ENCODE peak calls at places on chromosomes 11 and 22, in ten cellular contexts. One of them, this sample, is unnamed.

GRCh38 chr11:14578551-14578956 is 58.4 kb upstream of the PSMA1 start:
- DNase-seq in NCI-H748 treated with DMSO at 0.1 percent for 48 hours: peak
- DNase-seq in fibroblast of villous mesenchyme: peak
- DNase-seq in memory B cell: peak
- DNase-seq in lower lobe of right lung: no peak
- DNase-seq in HEK293T: no peak
- DNase-seq in heart right ventricle: peak
- DNase-seq in hypothalamus: no peak
- DNase-seq in NCI-H1694 treated with DMSO at 0.1 percent for 48 hours: peak
- DNase-seq in H54: no peak
- DNase-seq in this sample: peak

GRCh38 chr11:62427630-62428233 is 8.9 kb downstream of the SCGB1A1 start:
- DNase-seq in NCI-H748 treated with DMSO at 0.1 percent for 48 hours: no peak
- DNase-seq in fibroblast of villous mesenchyme: peak
- DNase-seq in memory B cell: no peak
- DNase-seq in lower lobe of right lung: no peak
- DNase-seq in HEK293T: no peak
- DNase-seq in heart right ventricle: no peak
- DNase-seq in hypothalamus: no peak
- DNase-seq in NCI-H1694 treated with DMSO at 0.1 percent for 48 hours: no peak
- DNase-seq in H54: no peak
- DNase-seq in this sample: no peak

GRCh38 chr11:20070459-20070858 is 89.8 kb downstream of the DBX1 start:
- DNase-seq in NCI-H748 treated with DMSO at 0.1 percent for 48 hours: peak
- DNase-seq in fibroblast of villous mesenchyme: no peak
- DNase-seq in memory B cell: no peak
- DNase-seq in lower lobe of right lung: no peak
- DNase-seq in HEK293T: peak
- DNase-seq in heart right ventricle: no peak
- DNase-seq in hypothalamus: no peak
- DNase-seq in NCI-H1694 treated with DMSO at 0.1 percent for 48 hours: no peak
- DNase-seq in H54: no peak
- DNase-seq in this sample: no peak

GRCh38 chr11:57764527-57764926 is 2.9 kb downstream of the CTNND1 start:
- DNase-seq in NCI-H748 treated with DMSO at 0.1 percent for 48 hours: no peak
- DNase-seq in fibroblast of villous mesenchyme: peak
- DNase-seq in memory B cell: no peak
- DNase-seq in lower lobe of right lung: no peak
- DNase-seq in HEK293T: no peak
- DNase-seq in heart right ventricle: no peak
- DNase-seq in hypothalamus: no peak
- DNase-seq in NCI-H1694 treated with DMSO at 0.1 percent for 48 hours: no peak
- DNase-seq in H54: no peak
- DNase-seq in this sample: no peak

GRCh38 chr11:102784380-102784779 is 4.0 kb upstream of the MMP10 start:
- DNase-seq in NCI-H748 treated with DMSO at 0.1 percent for 48 hours: no peak
- DNase-seq in fibroblast of villous mesenchyme: no peak
- DNase-seq in memory B cell: no peak
- DNase-seq in lower lobe of right lung: no peak
- DNase-seq in HEK293T: no peak
- DNase-seq in heart right ventricle: no peak
- DNase-seq in hypothalamus: no peak
- DNase-seq in NCI-H1694 treated with DMSO at 0.1 percent for 48 hours: no peak
- DNase-seq in H54: no peak
- DNase-seq in this sample: no peak

GRCh38 chr11:69301491-69302401 is 7.8 kb downstream of the MYEOV start:
- DNase-seq in NCI-H748 treated with DMSO at 0.1 percent for 48 hours: no peak
- DNase-seq in fibroblast of villous mesenchyme: peak
- DNase-seq in memory B cell: no peak
- DNase-seq in lower lobe of right lung: peak
- DNase-seq in HEK293T: no peak
- DNase-seq in heart right ventricle: no peak
- DNase-seq in hypothalamus: no peak
- DNase-seq in NCI-H1694 treated with DMSO at 0.1 percent for 48 hours: no peak
- DNase-seq in H54: peak
- DNase-seq in this sample: no peak

GRCh38 chr11:68315581-68315920 is 3.2 kb downstream of the LRP5 start:
- DNase-seq in NCI-H748 treated with DMSO at 0.1 percent for 48 hours: no peak
- DNase-seq in fibroblast of villous mesenchyme: no peak
- DNase-seq in memory B cell: no peak
- DNase-seq in lower lobe of right lung: no peak
- DNase-seq in HEK293T: no peak
- DNase-seq in heart right ventricle: no peak
- DNase-seq in hypothalamus: no peak
- DNase-seq in NCI-H1694 treated with DMSO at 0.1 percent for 48 hours: no peak
- DNase-seq in H54: no peak
- DNase-seq in this sample: no peak

GRCh38 chr22:46023558-46023981 is 46.6 kb upstream of the WNT7B start:
- DNase-seq in NCI-H748 treated with DMSO at 0.1 percent for 48 hours: no peak
- DNase-seq in fibroblast of villous mesenchyme: peak
- DNase-seq in memory B cell: no peak
- DNase-seq in lower lobe of right lung: peak
- DNase-seq in HEK293T: no peak
- DNase-seq in heart right ventricle: no peak
- DNase-seq in hypothalamus: no peak
- DNase-seq in NCI-H1694 treated with DMSO at 0.1 percent for 48 hours: no peak
- DNase-seq in H54: no peak
- DNase-seq in this sample: no peak

GRCh38 chr22:48711031-48711431 is 1116.6 kb downstream of the BRD1 start:
- DNase-seq in NCI-H748 treated with DMSO at 0.1 percent for 48 hours: no peak
- DNase-seq in fibroblast of villous mesenchyme: no peak
- DNase-seq in memory B cell: no peak
- DNase-seq in lower lobe of right lung: no peak
- DNase-seq in HEK293T: no peak
- DNase-seq in heart right ventricle: no peak
- DNase-seq in hypothalamus: no peak
- DNase-seq in NCI-H1694 treated with DMSO at 0.1 percent for 48 hours: no peak
- DNase-seq in H54: no peak
- DNase-seq in this sample: no peak

GRCh38 chr11:132202621-132203020 is 832.2 kb downstream of the NTM start:
- DNase-seq in NCI-H748 treated with DMSO at 0.1 percent for 48 hours: no peak
- DNase-seq in fibroblast of villous mesenchyme: no peak
- DNase-seq in memory B cell: no peak
- DNase-seq in lower lobe of right lung: no peak
- DNase-seq in HEK293T: no peak
- DNase-seq in heart right ventricle: no peak
- DNase-seq in hypothalamus: no peak
- DNase-seq in NCI-H1694 treated with DMSO at 0.1 percent for 48 hours: no peak
- DNase-seq in H54: no peak
- DNase-seq in this sample: no peak

GRCh38 chr11:3050386-3051325 is 6.6 kb downstream of the CARS1 start:
- DNase-seq in NCI-H748 treated with DMSO at 0.1 percent for 48 hours: no peak
- DNase-seq in fibroblast of villous mesenchyme: no peak
- DNase-seq in memory B cell: no peak
- DNase-seq in lower lobe of right lung: no peak
- DNase-seq in HEK293T: no peak
- DNase-seq in heart right ventricle: no peak
- DNase-seq in hypothalamus: no peak
- DNase-seq in NCI-H1694 treated with DMSO at 0.1 percent for 48 hours: no peak
- DNase-seq in H54: no peak
- DNase-seq in this sample: no peak

GRCh38 chr11:36030707-36031365 is 87.0 kb downstream of the LDLRAD3 start:
- DNase-seq in NCI-H748 treated with DMSO at 0.1 percent for 48 hours: no peak
- DNase-seq in fibroblast of villous mesenchyme: peak
- DNase-seq in memory B cell: no peak
- DNase-seq in lower lobe of right lung: no peak
- DNase-seq in HEK293T: no peak
- DNase-seq in heart right ventricle: no peak
- DNase-seq in hypothalamus: no peak
- DNase-seq in NCI-H1694 treated with DMSO at 0.1 percent for 48 hours: peak
- DNase-seq in H54: no peak
- DNase-seq in this sample: no peak

GRCh38 chr11:47552086-47552580 is 799 bp downstream of the CELF1 start:
- DNase-seq in NCI-H748 treated with DMSO at 0.1 percent for 48 hours: no peak
- DNase-seq in fibroblast of villous mesenchyme: peak
- DNase-seq in memory B cell: no peak
- DNase-seq in lower lobe of right lung: no peak
- DNase-seq in HEK293T: no peak
- DNase-seq in heart right ventricle: peak
- DNase-seq in hypothalamus: no peak
- DNase-seq in NCI-H1694 treated with DMSO at 0.1 percent for 48 hours: no peak
- DNase-seq in H54: no peak
- DNase-seq in this sample: no peak

GRCh38 chr22:32204856-32205722 is at the start of gene RFPL2:
- DNase-seq in NCI-H748 treated with DMSO at 0.1 percent for 48 hours: no peak
- DNase-seq in fibroblast of villous mesenchyme: peak
- DNase-seq in memory B cell: no peak
- DNase-seq in lower lobe of right lung: peak
- DNase-seq in HEK293T: peak
- DNase-seq in heart right ventricle: no peak
- DNase-seq in hypothalamus: no peak
- DNase-seq in NCI-H1694 treated with DMSO at 0.1 percent for 48 hours: peak
- DNase-seq in H54: no peak
- DNase-seq in this sample: no peak

GRCh38 chr11:65883786-65884715 is 4.2 kb downstream of the FIBP start:
- DNase-seq in NCI-H748 treated with DMSO at 0.1 percent for 48 hours: no peak
- DNase-seq in fibroblast of villous mesenchyme: no peak
- DNase-seq in memory B cell: no peak
- DNase-seq in lower lobe of right lung: peak
- DNase-seq in HEK293T: no peak
- DNase-seq in heart right ventricle: no peak
- DNase-seq in hypothalamus: no peak
- DNase-seq in NCI-H1694 treated with DMSO at 0.1 percent for 48 hours: no peak
- DNase-seq in H54: no peak
- DNase-seq in this sample: no peak

GRCh38 chr11:22192642-22193347 is at the start of gene ANO5:
- DNase-seq in NCI-H748 treated with DMSO at 0.1 percent for 48 hours: peak
- DNase-seq in fibroblast of villous mesenchyme: no peak
- DNase-seq in memory B cell: no peak
- DNase-seq in lower lobe of right lung: peak
- DNase-seq in HEK293T: peak
- DNase-seq in heart right ventricle: peak
- DNase-seq in hypothalamus: peak
- DNase-seq in NCI-H1694 treated with DMSO at 0.1 percent for 48 hours: peak
- DNase-seq in H54: no peak
- DNase-seq in this sample: no peak

GRCh38 chr11:118631109-118631508 is 23.7 kb downstream of the PHLDB1 start:
- DNase-seq in NCI-H748 treated with DMSO at 0.1 percent for 48 hours: no peak
- DNase-seq in fibroblast of villous mesenchyme: no peak
- DNase-seq in memory B cell: no peak
- DNase-seq in lower lobe of right lung: no peak
- DNase-seq in HEK293T: no peak
- DNase-seq in heart right ventricle: no peak
- DNase-seq in hypothalamus: no peak
- DNase-seq in NCI-H1694 treated with DMSO at 0.1 percent for 48 hours: no peak
- DNase-seq in H54: no peak
- DNase-seq in this sample: no peak

GRCh38 chr11:130765951-130766649 is 150.2 kb downstream of the SNX19 start:
- DNase-seq in NCI-H748 treated with DMSO at 0.1 percent for 48 hours: no peak
- DNase-seq in fibroblast of villous mesenchyme: no peak
- DNase-seq in memory B cell: no peak
- DNase-seq in lower lobe of right lung: no peak
- DNase-seq in HEK293T: no peak
- DNase-seq in heart right ventricle: no peak
- DNase-seq in hypothalamus: no peak
- DNase-seq in NCI-H1694 treated with DMSO at 0.1 percent for 48 hours: no peak
- DNase-seq in H54: no peak
- DNase-seq in this sample: no peak

GRCh38 chr22:22901578-22902218 is 14.1 kb downstream of the IGLL5 start:
- DNase-seq in NCI-H748 treated with DMSO at 0.1 percent for 48 hours: no peak
- DNase-seq in fibroblast of villous mesenchyme: no peak
- DNase-seq in memory B cell: no peak
- DNase-seq in lower lobe of right lung: peak
- DNase-seq in HEK293T: no peak
- DNase-seq in heart right ventricle: no peak
- DNase-seq in hypothalamus: no peak
- DNase-seq in NCI-H1694 treated with DMSO at 0.1 percent for 48 hours: no peak
- DNase-seq in H54: no peak
- DNase-seq in this sample: no peak

GRCh38 chr11:5923789-5924188 is 18.3 kb upstream of the OR56A3 start:
- DNase-seq in NCI-H748 treated with DMSO at 0.1 percent for 48 hours: no peak
- DNase-seq in fibroblast of villous mesenchyme: no peak
- DNase-seq in memory B cell: no peak
- DNase-seq in lower lobe of right lung: no peak
- DNase-seq in HEK293T: no peak
- DNase-seq in heart right ventricle: no peak
- DNase-seq in hypothalamus: no peak
- DNase-seq in NCI-H1694 treated with DMSO at 0.1 percent for 48 hours: no peak
- DNase-seq in H54: no peak
- DNase-seq in this sample: no peak

GRCh38 chr11:68632802-68633201 is 51.5 kb upstream of the GAL start:
- DNase-seq in NCI-H748 treated with DMSO at 0.1 percent for 48 hours: peak
- DNase-seq in fibroblast of villous mesenchyme: peak
- DNase-seq in memory B cell: no peak
- DNase-seq in lower lobe of right lung: no peak
- DNase-seq in HEK293T: peak
- DNase-seq in heart right ventricle: no peak
- DNase-seq in hypothalamus: no peak
- DNase-seq in NCI-H1694 treated with DMSO at 0.1 percent for 48 hours: peak
- DNase-seq in H54: peak
- DNase-seq in this sample: peak

GRCh38 chr22:37329239-37330140 is 47.2 kb downstream of the CYTH4 start:
- DNase-seq in NCI-H748 treated with DMSO at 0.1 percent for 48 hours: no peak
- DNase-seq in fibroblast of villous mesenchyme: no peak
- DNase-seq in memory B cell: no peak
- DNase-seq in lower lobe of right lung: no peak
- DNase-seq in HEK293T: no peak
- DNase-seq in heart right ventricle: no peak
- DNase-seq in hypothalamus: no peak
- DNase-seq in NCI-H1694 treated with DMSO at 0.1 percent for 48 hours: no peak
- DNase-seq in H54: no peak
- DNase-seq in this sample: peak

GRCh38 chr11:83717551-83717950 is 431.4 kb upstream of the CCDC90B start:
- DNase-seq in NCI-H748 treated with DMSO at 0.1 percent for 48 hours: no peak
- DNase-seq in fibroblast of villous mesenchyme: peak
- DNase-seq in memory B cell: no peak
- DNase-seq in lower lobe of right lung: no peak
- DNase-seq in HEK293T: no peak
- DNase-seq in heart right ventricle: no peak
- DNase-seq in hypothalamus: no peak
- DNase-seq in NCI-H1694 treated with DMSO at 0.1 percent for 48 hours: no peak
- DNase-seq in H54: no peak
- DNase-seq in this sample: no peak

GRCh38 chr11:80462211-80462610 is 1021.4 kb upstream of the TENM4 start:
- DNase-seq in NCI-H748 treated with DMSO at 0.1 percent for 48 hours: no peak
- DNase-seq in fibroblast of villous mesenchyme: no peak
- DNase-seq in memory B cell: no peak
- DNase-seq in lower lobe of right lung: no peak
- DNase-seq in HEK293T: no peak
- DNase-seq in heart right ventricle: no peak
- DNase-seq in hypothalamus: no peak
- DNase-seq in NCI-H1694 treated with DMSO at 0.1 percent for 48 hours: no peak
- DNase-seq in H54: peak
- DNase-seq in this sample: peak

GRCh38 chr11:1889941-1890855 is 1.5 kb downstream of the PRR33 start:
- DNase-seq in NCI-H748 treated with DMSO at 0.1 percent for 48 hours: no peak
- DNase-seq in fibroblast of villous mesenchyme: no peak
- DNase-seq in memory B cell: no peak
- DNase-seq in lower lobe of right lung: no peak
- DNase-seq in HEK293T: no peak
- DNase-seq in heart right ventricle: no peak
- DNase-seq in hypothalamus: no peak
- DNase-seq in NCI-H1694 treated with DMSO at 0.1 percent for 48 hours: no peak
- DNase-seq in H54: no peak
- DNase-seq in this sample: no peak

GRCh38 chr11:96016978-96017502 is 93.1 kb upstream of the MTMR2 start:
- DNase-seq in NCI-H748 treated with DMSO at 0.1 percent for 48 hours: no peak
- DNase-seq in fibroblast of villous mesenchyme: no peak
- DNase-seq in memory B cell: no peak
- DNase-seq in lower lobe of right lung: no peak
- DNase-seq in HEK293T: no peak
- DNase-seq in heart right ventricle: no peak
- DNase-seq in hypothalamus: no peak
- DNase-seq in NCI-H1694 treated with DMSO at 0.1 percent for 48 hours: no peak
- DNase-seq in H54: no peak
- DNase-seq in this sample: no peak

GRCh38 chr11:29616611-29617010 is 400.2 kb downstream of the KCNA4 start:
- DNase-seq in NCI-H748 treated with DMSO at 0.1 percent for 48 hours: no peak
- DNase-seq in fibroblast of villous mesenchyme: no peak
- DNase-seq in memory B cell: no peak
- DNase-seq in lower lobe of right lung: no peak
- DNase-seq in HEK293T: no peak
- DNase-seq in heart right ventricle: no peak
- DNase-seq in hypothalamus: no peak
- DNase-seq in NCI-H1694 treated with DMSO at 0.1 percent for 48 hours: no peak
- DNase-seq in H54: no peak
- DNase-seq in this sample: peak

GRCh38 chr11:119377961-119378667 is 3.4 kb downstream of the USP2 start:
- DNase-seq in NCI-H748 treated with DMSO at 0.1 percent for 48 hours: no peak
- DNase-seq in fibroblast of villous mesenchyme: no peak
- DNase-seq in memory B cell: no peak
- DNase-seq in lower lobe of right lung: no peak
- DNase-seq in HEK293T: no peak
- DNase-seq in heart right ventricle: no peak
- DNase-seq in hypothalamus: no peak
- DNase-seq in NCI-H1694 treated with DMSO at 0.1 percent for 48 hours: no peak
- DNase-seq in H54: no peak
- DNase-seq in this sample: no peak

This sample was measured in epithelial cell of prostate.